ENCODE peak calls at places on chromosomes 1 and 21, in ten cellular contexts. B, K, N, D, C, O, L, F, H and X are unnamed samples.

GRCh38 chr1:26121854-26122773 is 10.5 kb downstream of the PDIK1L start:
- DNase-seq in B (peak), K (no peak), N (no peak), D (no peak), C (no peak), O (no peak), L (no peak), F (no peak), H (no peak), X (no peak)

GRCh38 chr1:200364121-200364759 is 45.6 kb downstream of the ZNF281 start:
- DNase-seq in B (peak), K (no peak), N (no peak), D (no peak), C (peak), O (no peak), L (no peak), F (no peak), H (no peak), X (no peak)

GRCh38 chr21:33402011-33402979 is 918 bp upstream of the IFNGR2 start:
- DNase-seq in B (peak), K (peak), N (peak), D (peak), C (no peak), O (peak), L (peak), F (peak), H (no peak), X (peak)

GRCh38 chr1:243727503-243728191 is 122.4 kb downstream of the AKT3 start:
- DNase-seq in B (no peak), K (no peak), N (no peak), D (no peak), C (no peak), O (no peak), L (no peak), F (peak), H (no peak), X (no peak)

GRCh38 chr1:163163861-163164582 is 38.7 kb downstream of the RGS5 start:
- DNase-seq in B (peak), K (no peak), N (no peak), D (no peak), C (no peak), O (no peak), L (no peak), F (no peak), H (no peak), X (no peak)

GRCh38 chr1:192807968-192808587 is 761 bp upstream of the RGS2 start:
- DNase-seq in B (peak), K (no peak), N (no peak), D (no peak), C (peak), O (no peak), L (no peak), F (no peak), H (no peak), X (no peak)

GRCh38 chr1:9767964-9768668 is 55.6 kb downstream of the CLSTN1 start:
- DNase-seq in B (no peak), K (no peak), N (no peak), D (peak), C (peak), O (no peak), L (no peak), F (no peak), H (no peak), X (no peak)

GRCh38 chr1:211478376-211478775 is 13.6 kb downstream of the RD3 start:
- DNase-seq in B (no peak), K (no peak), N (no peak), D (no peak), C (no peak), O (no peak), L (no peak), F (no peak), H (no peak), X (no peak)

GRCh38 chr1:97668945-97669344 is 251.9 kb downstream of the DPYD start:
- DNase-seq in B (peak), K (no peak), N (no peak), D (no peak), C (peak), O (no peak), L (no peak), F (no peak), H (no peak), X (no peak)

GRCh38 chr1:7770620-7770938 is 517 bp upstream of the VAMP3 start:
- DNase-seq in B (no peak), K (no peak), N (peak), D (no peak), C (no peak), O (no peak), L (no peak), F (no peak), H (no peak), X (no peak)

GRCh38 chr1:44831516-44831915 is 11.5 kb downstream of the PTCH2 start:
- DNase-seq in B (no peak), K (no peak), N (no peak), D (no peak), C (no peak), O (no peak), L (no peak), F (peak), H (no peak), X (no peak)

GRCh38 chr1:182718311-182718710 is 33.9 kb upstream of the RGS8 start:
- DNase-seq in B (no peak), K (no peak), N (no peak), D (no peak), C (peak), O (no peak), L (no peak), F (no peak), H (no peak), X (no peak)

GRCh38 chr1:115840615-115841460 is at the start of gene NHLH2:
- DNase-seq in B (no peak), K (no peak), N (no peak), D (no peak), C (no peak), O (no peak), L (no peak), F (no peak), H (no peak), X (no peak)

GRCh38 chr1:40038693-40039092 is 1.8 kb upstream of the CAP1 start:
- DNase-seq in B (no peak), K (no peak), N (no peak), D (no peak), C (no peak), O (no peak), L (no peak), F (no peak), H (no peak), X (no peak)

GRCh38 chr1:202692959-202693555 is 17.2 kb downstream of the SYT2 start:
- DNase-seq in B (peak), K (peak), N (peak), D (peak), C (peak), O (peak), L (no peak), F (peak), H (peak), X (peak)

GRCh38 chr1:210259496-210259895 is 26.9 kb downstream of the SERTAD4 start:
- DNase-seq in B (peak), K (no peak), N (no peak), D (no peak), C (no peak), O (no peak), L (no peak), F (no peak), H (no peak), X (no peak)

GRCh38 chr1:234978397-234979291 is 150.0 kb downstream of the TOMM20 start:
- DNase-seq in B (peak), K (peak), N (peak), D (no peak), C (peak), O (peak), L (no peak), F (peak), H (peak), X (peak)
- TF ChIP-seq CTCF in B (no peak), K (peak), N (no peak), D (no peak), C (no peak), O (no peak), L (no peak), F (peak), H (peak), X (no peak)

GRCh38 chr21:17726047-17726446 is 93.1 kb downstream of the C21orf91 start:
- DNase-seq in B (no peak), K (no peak), N (no peak), D (no peak), C (peak), O (no peak), L (no peak), F (no peak), H (no peak), X (no peak)
- TF ChIP-seq CTCF in B (peak), K (no peak), N (no peak), D (peak), C (no peak), O (peak), L (no peak), F (no peak), H (no peak), X (no peak)

DNA sequence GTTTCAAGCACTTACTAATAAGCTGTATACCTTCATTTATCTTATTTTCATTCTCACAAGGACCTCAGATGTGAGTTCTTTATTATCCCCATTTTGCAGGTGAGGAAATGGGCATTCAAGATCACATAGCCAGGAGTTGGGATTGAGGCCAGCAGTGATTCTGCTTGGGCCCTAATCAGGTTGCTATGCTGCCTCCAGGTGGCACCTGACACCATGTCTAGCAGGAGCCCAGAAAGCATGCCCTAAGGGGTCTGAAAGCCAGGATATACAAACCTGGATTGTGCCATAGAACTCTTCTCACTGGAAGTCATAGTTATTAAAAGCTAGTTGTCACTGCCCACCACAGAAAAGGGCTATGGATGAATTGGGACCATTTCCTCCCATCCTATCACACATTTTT is 61.1 kb downstream of the FYB2 start:
- DNase-seq in B (no peak), K (peak), N (peak), D (peak), C (peak), O (no peak), L (no peak), F (no peak), H (no peak), X (no peak)
- TF ChIP-seq CTCF in B (no peak), K (peak), N (peak), D (no peak), C (no peak), O (no peak), L (no peak), F (no peak), H (no peak), X (no peak)

DNA sequence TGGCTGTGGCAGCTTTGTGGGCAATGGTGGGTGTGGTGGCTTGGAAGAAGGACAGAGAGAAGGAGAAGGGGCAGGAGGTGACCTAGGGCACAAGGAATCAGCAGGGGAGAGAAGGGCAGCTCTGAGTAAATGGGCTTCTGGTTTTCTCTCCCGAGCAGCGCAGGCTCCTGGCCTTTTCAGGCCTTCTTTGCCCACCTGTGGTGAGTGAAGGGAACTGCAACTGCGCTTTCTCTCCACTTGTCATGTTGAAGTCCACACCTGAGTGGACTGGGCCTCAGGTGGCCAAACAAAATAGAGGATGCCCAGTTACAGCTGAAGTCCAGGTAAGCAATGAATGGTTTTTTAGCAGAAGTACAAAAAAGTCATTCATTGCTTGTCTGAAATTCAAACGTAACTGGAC is 29.4 kb upstream of the KCNA10 start:
- DNase-seq in B (peak), K (no peak), N (no peak), D (peak), C (peak), O (no peak), L (no peak), F (no peak), H (no peak), X (no peak)
- TF ChIP-seq CTCF in B (peak), K (no peak), N (no peak), D (no peak), C (peak), O (peak), L (no peak), F (peak), H (peak), X (no peak)

GRCh38 chr1:228397966-228398365 is 8.7 kb downstream of the TRIM11 start:
- DNase-seq in B (no peak), K (no peak), N (no peak), D (no peak), C (no peak), O (no peak), L (peak), F (no peak), H (no peak), X (peak)
- TF ChIP-seq CTCF in B (no peak), K (no peak), N (no peak), D (no peak), C (no peak), O (no peak), L (no peak), F (no peak), H (no peak), X (no peak)

GRCh38 chr1:151882466-151882865 is 26.8 kb downstream of the THEM4 start:
- DNase-seq in B (no peak), K (no peak), N (no peak), D (no peak), C (no peak), O (no peak), L (no peak), F (no peak), H (no peak), X (no peak)
- TF ChIP-seq CTCF in B (no peak), K (no peak), N (no peak), D (no peak), C (no peak), O (no peak), L (no peak), F (no peak), H (no peak), X (no peak)

GRCh38 chr1:24739241-24739640 is 6.0 kb upstream of the CLIC4 start:
- DNase-seq in B (no peak), K (no peak), N (no peak), D (no peak), C (no peak), O (peak), L (no peak), F (no peak), H (no peak), X (peak)

GRCh38 chr1:24745711-24746582 is 700 bp downstream of the CLIC4 start:
- DNase-seq in B (peak), K (peak), N (peak), D (no peak), C (peak), O (peak), L (peak), F (no peak), H (peak), X (peak)

GRCh38 chr1:24743404-24744211 is 1.6 kb upstream of the CLIC4 start:
- DNase-seq in B (peak), K (no peak), N (no peak), D (peak), C (no peak), O (no peak), L (no peak), F (peak), H (no peak), X (peak)

GRCh38 chr1:24744911-24745710 is at the start of gene CLIC4:
- DNase-seq in B (peak), K (peak), N (peak), D (peak), C (peak), O (peak), L (peak), F (peak), H (peak), X (peak)

GRCh38 chr1:24742090-24742938 is 2.9 kb upstream of the CLIC4 start:
- DNase-seq in B (peak), K (no peak), N (no peak), D (peak), C (no peak), O (peak), L (no peak), F (no peak), H (no peak), X (peak)
- TF ChIP-seq CTCF in B (no peak), K (no peak), N (no peak), D (no peak), C (no peak), O (no peak), L (no peak), F (no peak), H (no peak), X (no peak)

DNA sequence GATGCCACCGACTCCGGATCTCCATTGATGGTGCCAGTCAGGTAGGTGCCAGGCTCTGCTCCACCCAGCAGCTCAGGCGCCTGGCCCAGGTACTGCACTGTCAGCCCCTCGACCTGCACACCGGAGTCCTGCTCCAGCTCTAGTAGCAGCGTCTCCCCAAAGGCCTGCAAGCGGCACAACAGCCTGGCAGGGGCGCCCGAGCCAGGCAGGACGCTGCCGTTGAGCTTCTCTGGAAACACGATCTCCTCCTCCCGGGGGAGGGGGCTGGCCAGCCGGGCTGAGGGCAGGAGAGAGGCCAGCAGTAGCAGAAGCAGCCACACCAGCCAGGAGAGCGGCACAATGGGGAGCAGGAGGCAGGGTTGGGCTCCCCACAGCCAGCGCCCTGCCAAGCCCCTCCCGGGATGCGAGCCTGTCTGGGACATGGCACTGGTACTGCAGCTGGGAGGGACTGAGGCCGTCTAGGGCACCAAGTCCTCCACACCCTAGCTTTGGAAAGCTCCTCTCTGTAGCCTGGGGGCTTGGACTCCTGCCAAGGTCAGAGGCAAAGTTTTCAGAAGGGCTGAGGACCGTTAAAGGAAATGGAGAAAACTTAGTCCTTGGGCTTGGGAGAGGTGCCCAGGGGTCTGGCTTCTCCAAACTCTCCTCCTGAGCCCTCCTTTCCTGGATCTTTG is 513 bp downstream of the ADAMTS4 start:
- DNase-seq in B (peak), K (no peak), N (no peak), D (peak), C (no peak), O (no peak), L (no peak), F (no peak), H (no peak), X (peak)
- TF ChIP-seq CTCF in B (no peak), K (no peak), N (no peak), D (no peak), C (no peak), O (no peak), L (no peak), F (no peak), H (no peak), X (no peak)

GRCh38 chr1:224809613-224810012 is 119.9 kb upstream of the DNAH14 start:
- DNase-seq in B (no peak), K (no peak), N (no peak), D (no peak), C (no peak), O (no peak), L (no peak), F (no peak), H (no peak), X (no peak)
- TF ChIP-seq CTCF in B (no peak), K (no peak), N (no peak), D (no peak), C (no peak), O (no peak), L (no peak), F (no peak), H (no peak), X (no peak)

DNA sequence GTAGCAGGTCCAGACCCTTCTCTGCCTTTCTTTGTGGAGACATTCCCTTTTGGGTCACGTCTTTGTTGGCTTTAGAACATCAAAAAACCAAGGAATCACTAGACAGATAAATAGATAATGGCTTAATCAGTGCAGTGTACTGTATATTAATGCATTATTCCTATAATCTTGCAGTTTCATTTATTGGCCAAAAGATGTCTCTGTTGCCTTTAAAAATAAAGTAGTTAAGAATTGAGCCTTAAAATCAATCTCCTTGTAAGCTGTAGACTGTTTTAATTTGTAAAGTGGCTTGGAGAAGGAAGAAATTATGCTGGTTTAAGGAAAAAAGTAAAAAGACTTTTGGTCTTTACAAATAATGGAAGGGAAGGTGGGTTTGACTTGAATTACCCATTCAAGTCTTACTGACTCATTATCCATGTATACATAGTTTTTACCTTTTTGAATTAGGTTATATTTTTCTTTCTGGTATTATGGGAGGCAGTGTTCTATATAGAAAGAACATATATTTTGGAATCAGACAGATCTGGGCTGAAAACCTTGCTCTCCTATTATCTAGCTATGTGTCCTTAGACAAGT is 84.6 kb downstream of the VPS13D start:
- DNase-seq in B (peak), K (no peak), N (no peak), D (no peak), C (peak), O (no peak), L (no peak), F (peak), H (no peak), X (no peak)
- TF ChIP-seq CTCF in B (peak), K (peak), N (peak), D (no peak), C (peak), O (peak), L (no peak), F (no peak), H (peak), X (no peak)